ENCODE peak calls at places on chromosomes 7 and 10, in seven cellular contexts. One of them, this sample, is unnamed.

GRCh38 chr10:23457632-23458417 is 18.9 kb downstream of the OTUD1 start:
- DNase-seq in ovary: no peak
- DNase-seq in gastrocnemius medialis: no peak
- DNase-seq in A549: no peak
- DNase-seq in suprapubic skin: no peak
- DNase-seq in HCT116: no peak
- DNase-seq in breast epithelium: no peak
- DNase-seq in this sample: no peak

GRCh38 chr10:76868088-76868949 is 769.3 kb downstream of the KCNMA1 start:
- DNase-seq in breast epithelium: no peak
- DNase-seq in HCT116: no peak
- DNase-seq in suprapubic skin: no peak
- DNase-seq in gastrocnemius medialis: no peak
- DNase-seq in A549: no peak
- DNase-seq in ovary: no peak
- DNase-seq in this sample: no peak

GRCh38 chr7:585229-585711 is 65.6 kb upstream of the PDGFA start:
- DNase-seq in suprapubic skin: no peak
- DNase-seq in breast epithelium: no peak
- DNase-seq in ovary: no peak
- DNase-seq in HCT116: no peak
- DNase-seq in gastrocnemius medialis: no peak
- DNase-seq in A549: no peak
- DNase-seq in this sample: no peak

GRCh38 chr7:19145429-19146201 is 394 bp upstream of the FERD3L start:
- DNase-seq in gastrocnemius medialis: no peak
- DNase-seq in HCT116: no peak
- DNase-seq in A549: no peak
- DNase-seq in ovary: no peak
- DNase-seq in breast epithelium: no peak
- DNase-seq in suprapubic skin: no peak
- DNase-seq in this sample: no peak

GRCh38 chr10:118926018-118926417 is 103.5 kb upstream of the NANOS1 start:
- DNase-seq in suprapubic skin: no peak
- DNase-seq in A549: no peak
- DNase-seq in ovary: no peak
- DNase-seq in breast epithelium: no peak
- DNase-seq in HCT116: no peak
- DNase-seq in gastrocnemius medialis: no peak
- DNase-seq in this sample: no peak

GRCh38 chr10:96765406-96766240 is 45.3 kb upstream of the PIK3AP1 start:
- DNase-seq in HCT116: peak
- DNase-seq in suprapubic skin: peak
- DNase-seq in gastrocnemius medialis: peak
- DNase-seq in A549: peak
- DNase-seq in ovary: peak
- DNase-seq in breast epithelium: peak
- DNase-seq in this sample: peak

GRCh38 chr7:111931016-111931517 is 275.1 kb downstream of the DOCK4 start:
- DNase-seq in HCT116: peak
- DNase-seq in breast epithelium: peak
- DNase-seq in ovary: no peak
- DNase-seq in gastrocnemius medialis: no peak
- DNase-seq in suprapubic skin: no peak
- DNase-seq in A549: no peak
- DNase-seq in this sample: no peak

GRCh38 chr7:77727936-77728701 is 31.9 kb downstream of the RSBN1L start:
- DNase-seq in HCT116: no peak
- DNase-seq in A549: no peak
- DNase-seq in suprapubic skin: no peak
- DNase-seq in breast epithelium: no peak
- DNase-seq in gastrocnemius medialis: no peak
- DNase-seq in ovary: no peak
- DNase-seq in this sample: no peak

GRCh38 chr7:27176962-27177794 is 3.1 kb upstream of the HOXA10 start:
- DNase-seq in suprapubic skin: peak
- DNase-seq in HCT116: no peak
- DNase-seq in breast epithelium: no peak
- DNase-seq in ovary: no peak
- DNase-seq in gastrocnemius medialis: peak
- DNase-seq in A549: no peak
- DNase-seq in this sample: no peak

GRCh38 chr7:156034397-156034796 is 222.1 kb upstream of the SHH start:
- DNase-seq in HCT116: no peak
- DNase-seq in ovary: no peak
- DNase-seq in A549: no peak
- DNase-seq in breast epithelium: no peak
- DNase-seq in gastrocnemius medialis: no peak
- DNase-seq in suprapubic skin: no peak
- DNase-seq in this sample: no peak

GRCh38 chr7:155380221-155380861 is 77.6 kb upstream of the EN2 start:
- DNase-seq in HCT116: peak
- DNase-seq in suprapubic skin: peak
- DNase-seq in breast epithelium: peak
- DNase-seq in ovary: peak
- DNase-seq in A549: peak
- DNase-seq in gastrocnemius medialis: peak
- DNase-seq in this sample: peak

GRCh38 chr10:128870830-128871597 is 596.0 kb upstream of the MGMT start:
- DNase-seq in A549: no peak
- DNase-seq in gastrocnemius medialis: no peak
- DNase-seq in suprapubic skin: peak
- DNase-seq in HCT116: no peak
- DNase-seq in breast epithelium: no peak
- DNase-seq in ovary: no peak
- DNase-seq in this sample: no peak

GRCh38 chr7:94400022-94400421 is 5.3 kb downstream of the COL1A2 start:
- DNase-seq in HCT116: no peak
- DNase-seq in suprapubic skin: no peak
- DNase-seq in breast epithelium: no peak
- DNase-seq in gastrocnemius medialis: no peak
- DNase-seq in ovary: no peak
- DNase-seq in A549: no peak
- DNase-seq in this sample: no peak

GRCh38 chr10:96138102-96138501 is 8.0 kb downstream of the ZNF518A start:
- DNase-seq in A549: no peak
- DNase-seq in HCT116: no peak
- DNase-seq in breast epithelium: no peak
- DNase-seq in gastrocnemius medialis: no peak
- DNase-seq in ovary: no peak
- DNase-seq in suprapubic skin: no peak
- DNase-seq in this sample: no peak

GRCh38 chr7:93055543-93056107 is 62.2 kb downstream of the SAMD9 start:
- DNase-seq in ovary: no peak
- DNase-seq in HCT116: no peak
- DNase-seq in breast epithelium: no peak
- DNase-seq in A549: peak
- DNase-seq in suprapubic skin: no peak
- DNase-seq in gastrocnemius medialis: no peak
- DNase-seq in this sample: peak

GRCh38 chr7:115632636-115633035 is 397.9 kb downstream of the TFEC start:
- DNase-seq in ovary: no peak
- DNase-seq in HCT116: no peak
- DNase-seq in breast epithelium: no peak
- DNase-seq in suprapubic skin: no peak
- DNase-seq in gastrocnemius medialis: no peak
- DNase-seq in A549: no peak
- DNase-seq in this sample: no peak

GRCh38 chr10:124356706-124357582 is 61.8 kb downstream of the OAT start:
- DNase-seq in A549: no peak
- DNase-seq in ovary: no peak
- DNase-seq in gastrocnemius medialis: no peak
- DNase-seq in suprapubic skin: peak
- DNase-seq in HCT116: no peak
- DNase-seq in breast epithelium: peak
- DNase-seq in this sample: no peak

GRCh38 chr10:58436071-58436470 is 50.9 kb downstream of the TFAM start:
- DNase-seq in suprapubic skin: no peak
- DNase-seq in ovary: no peak
- DNase-seq in HCT116: peak
- DNase-seq in breast epithelium: peak
- DNase-seq in gastrocnemius medialis: no peak
- DNase-seq in A549: no peak
- DNase-seq in this sample: no peak

GRCh38 chr10:63922714-63923317 is 401.6 kb downstream of the REEP3 start:
- DNase-seq in ovary: no peak
- DNase-seq in breast epithelium: no peak
- DNase-seq in suprapubic skin: no peak
- DNase-seq in HCT116: no peak
- DNase-seq in A549: no peak
- DNase-seq in gastrocnemius medialis: no peak
- DNase-seq in this sample: no peak

GRCh38 chr10:79937256-79937635 is 11.7 kb downstream of the SFTPD start:
- DNase-seq in HCT116: no peak
- DNase-seq in A549: no peak
- DNase-seq in ovary: no peak
- DNase-seq in gastrocnemius medialis: no peak
- DNase-seq in suprapubic skin: no peak
- DNase-seq in breast epithelium: no peak
- DNase-seq in this sample: no peak

GRCh38 chr7:76310102-76310957 is 7.9 kb downstream of the HSPB1 start:
- DNase-seq in gastrocnemius medialis: peak
- DNase-seq in suprapubic skin: no peak
- DNase-seq in A549: no peak
- DNase-seq in HCT116: no peak
- DNase-seq in breast epithelium: peak
- DNase-seq in ovary: no peak
- DNase-seq in this sample: no peak

GRCh38 chr7:80027616-80028173 is 106.9 kb upstream of the GNAI1 start:
- DNase-seq in gastrocnemius medialis: no peak
- DNase-seq in breast epithelium: no peak
- DNase-seq in ovary: no peak
- DNase-seq in suprapubic skin: no peak
- DNase-seq in HCT116: no peak
- DNase-seq in A549: no peak
- DNase-seq in this sample: no peak

GRCh38 chr10:79159785-79160184 is 91.0 kb downstream of the ZMIZ1 start:
- DNase-seq in A549: no peak
- DNase-seq in ovary: peak
- DNase-seq in HCT116: no peak
- DNase-seq in gastrocnemius medialis: no peak
- DNase-seq in suprapubic skin: no peak
- DNase-seq in breast epithelium: no peak
- DNase-seq in this sample: no peak

GRCh38 chr7:135262623-135263320 is 29.1 kb downstream of the STRA8 start:
- DNase-seq in gastrocnemius medialis: no peak
- DNase-seq in ovary: no peak
- DNase-seq in HCT116: no peak
- DNase-seq in A549: no peak
- DNase-seq in breast epithelium: no peak
- DNase-seq in suprapubic skin: no peak
- DNase-seq in this sample: no peak

GRCh38 chr7:97298561-97298960 is 181.1 kb downstream of the SDHAF3 start:
- DNase-seq in suprapubic skin: no peak
- DNase-seq in breast epithelium: no peak
- DNase-seq in gastrocnemius medialis: no peak
- DNase-seq in ovary: no peak
- DNase-seq in HCT116: no peak
- DNase-seq in A549: no peak
- DNase-seq in this sample: no peak

GRCh38 chr10:71996598-71997371 is 32.6 kb downstream of the CHST3 start:
- DNase-seq in A549: no peak
- DNase-seq in HCT116: no peak
- DNase-seq in suprapubic skin: no peak
- DNase-seq in ovary: no peak
- DNase-seq in breast epithelium: no peak
- DNase-seq in gastrocnemius medialis: no peak
- DNase-seq in this sample: no peak

GRCh38 chr7:14841850-14842249 is 60.7 kb downstream of the DGKB start:
- DNase-seq in breast epithelium: no peak
- DNase-seq in HCT116: no peak
- DNase-seq in gastrocnemius medialis: no peak
- DNase-seq in suprapubic skin: no peak
- DNase-seq in A549: no peak
- DNase-seq in ovary: no peak
- DNase-seq in this sample: no peak

GRCh38 chr7:106767073-106767472 is 98.0 kb upstream of the PIK3CG start:
- DNase-seq in A549: no peak
- DNase-seq in suprapubic skin: no peak
- DNase-seq in ovary: no peak
- DNase-seq in HCT116: no peak
- DNase-seq in gastrocnemius medialis: no peak
- DNase-seq in breast epithelium: no peak
- DNase-seq in this sample: no peak

GRCh38 chr10:45564303-45564959 is 108.1 kb downstream of the ZFAND4 start:
- DNase-seq in gastrocnemius medialis: no peak
- DNase-seq in A549: no peak
- DNase-seq in HCT116: no peak
- DNase-seq in suprapubic skin: no peak
- DNase-seq in breast epithelium: no peak
- DNase-seq in ovary: no peak
- DNase-seq in this sample: no peak

GRCh38 chr10:45566415-45566814 is 106.2 kb downstream of the ZFAND4 start:
- DNase-seq in gastrocnemius medialis: no peak
- DNase-seq in ovary: no peak
- DNase-seq in breast epithelium: no peak
- DNase-seq in A549: no peak
- DNase-seq in HCT116: no peak
- DNase-seq in suprapubic skin: no peak
- DNase-seq in this sample: no peak

GRCh38 chr10:45569471-45569870 is 103.1 kb downstream of the ZFAND4 start:
- DNase-seq in ovary: no peak
- DNase-seq in breast epithelium: no peak
- DNase-seq in suprapubic skin: no peak
- DNase-seq in HCT116: no peak
- DNase-seq in A549: no peak
- DNase-seq in gastrocnemius medialis: no peak
- DNase-seq in this sample: no peak
- TF ChIP-seq POLR2A in ovary: no peak
- TF ChIP-seq POLR2A in breast epithelium: no peak
- TF ChIP-seq POLR2A in suprapubic skin: no peak
- TF ChIP-seq POLR2A in HCT116: no peak
- TF ChIP-seq POLR2A in A549: no peak
- TF ChIP-seq POLR2A in gastrocnemius medialis: no peak
- TF ChIP-seq POLR2A in this sample: no peak

GRCh38 chr7:65872776-65873581 is at the start of gene VKORC1L1:
- DNase-seq in A549: peak
- DNase-seq in HCT116: peak
- DNase-seq in ovary: peak
- DNase-seq in gastrocnemius medialis: peak
- DNase-seq in breast epithelium: peak
- DNase-seq in suprapubic skin: peak
- DNase-seq in this sample: peak
- TF ChIP-seq POLR2A in A549: peak
- TF ChIP-seq POLR2A in HCT116: no peak
- TF ChIP-seq POLR2A in ovary: peak
- TF ChIP-seq POLR2A in gastrocnemius medialis: peak
- TF ChIP-seq POLR2A in breast epithelium: no peak
- TF ChIP-seq POLR2A in suprapubic skin: peak
- TF ChIP-seq POLR2A in this sample: peak

GRCh38 chr10:69362471-69362954 is 54.2 kb downstream of the TACR2 start:
- DNase-seq in breast epithelium: peak
- DNase-seq in ovary: no peak
- DNase-seq in A549: no peak
- DNase-seq in gastrocnemius medialis: peak
- DNase-seq in suprapubic skin: no peak
- DNase-seq in HCT116: no peak
- DNase-seq in this sample: peak
- TF ChIP-seq POLR2A in breast epithelium: no peak
- TF ChIP-seq POLR2A in ovary: no peak
- TF ChIP-seq POLR2A in A549: no peak
- TF ChIP-seq POLR2A in gastrocnemius medialis: peak
- TF ChIP-seq POLR2A in suprapubic skin: no peak
- TF ChIP-seq POLR2A in HCT116: no peak
- TF ChIP-seq POLR2A in this sample: no peak

GRCh38 chr7:2631924-2632716 is at the start of gene TTYH3:
- DNase-seq in ovary: peak
- DNase-seq in suprapubic skin: peak
- DNase-seq in breast epithelium: no peak
- DNase-seq in gastrocnemius medialis: no peak
- DNase-seq in HCT116: no peak
- DNase-seq in A549: peak
- DNase-seq in this sample: peak
- TF ChIP-seq POLR2A in ovary: peak
- TF ChIP-seq POLR2A in suprapubic skin: peak
- TF ChIP-seq POLR2A in breast epithelium: no peak
- TF ChIP-seq POLR2A in gastrocnemius medialis: no peak
- TF ChIP-seq POLR2A in HCT116: no peak
- TF ChIP-seq POLR2A in A549: peak
- TF ChIP-seq POLR2A in this sample: peak